ENCODE peak calls at places on chromosome 7, in ten cellular contexts. M, H, B, P, R, L, V, W, N and X are unnamed samples.

GRCh38 chr7:149097088-149097487 is 6.6 kb upstream of the ZNF786 start:
- DNase-seq in M (no peak), H (no peak), B (no peak), P (no peak), R (no peak), L (no peak), V (peak; percentile 3), W (no peak), N (no peak), X (no peak)

GRCh38 chr7:132966731-132967130 is 115.2 kb downstream of the CHCHD3 start:
- DNase-seq in M (no peak), H (no peak), B (no peak), P (no peak), R (no peak), L (no peak), V (peak; percentile 65), W (no peak), N (no peak), X (no peak)

GRCh38 chr7:121797283-121798037 is 75.5 kb upstream of the PTPRZ1 start:
- DNase-seq in M (no peak), H (no peak), B (no peak), P (peak; percentile 36), R (no peak), L (no peak), V (no peak), W (no peak), N (peak; percentile 51), X (no peak)

GRCh38 chr7:23893172-23893941 is 183.3 kb downstream of the STK31 start:
- DNase-seq in M (no peak), H (no peak), B (peak; percentile 51), P (no peak), R (no peak), L (peak; percentile 4), V (peak; percentile 51), W (no peak), N (peak; percentile 4), X (no peak)

GRCh38 chr7:47336178-47337020 is 245.5 kb downstream of the TNS3 start:
- DNase-seq in M (peak; percentile 72), H (no peak), B (peak; percentile 82), P (peak; percentile 23), R (no peak), L (peak; percentile 48), V (peak; percentile 52), W (peak; percentile 44), N (no peak), X (no peak)

GRCh38 chr7:146411975-146412374 is 295.4 kb downstream of the CNTNAP2 start:
- DNase-seq in M (no peak), H (no peak), B (no peak), P (no peak), R (no peak), L (no peak), V (no peak), W (no peak), N (peak; percentile 24), X (no peak)

GRCh38 chr7:118214833-118215182 is 9.7 kb upstream of the ANKRD7 start:
- DNase-seq in M (no peak), H (no peak), B (no peak), P (no peak), R (no peak), L (no peak), V (no peak), W (no peak), N (no peak), X (no peak)

GRCh38 chr7:99094369-99094768 is 49.5 kb downstream of the SMURF1 start:
- DNase-seq in M (no peak), H (no peak), B (no peak), P (no peak), R (no peak), L (no peak), V (no peak), W (peak; percentile 41), N (no peak), X (no peak)

GRCh38 chr7:158946771-158947170 is 90.4 kb downstream of the DYNC2I1 start:
- DNase-seq in M (no peak), H (no peak), B (no peak), P (no peak), R (no peak), L (no peak), V (no peak), W (no peak), N (no peak), X (no peak)